ENCODE peak calls at places on chromosome 9, in five cellular contexts. U is NCI-H1417, L is neural progenitor cell, Y is H1, S is stromal cell of bone marrow. K is an unnamed sample.

GRCh38 chr9:124218438-124219289 is 39.1 kb upstream of the NEK6 start:
- DNase-seq in U (no peak), L (no peak), Y (no peak), S (peak), K (peak)

GRCh38 chr9:95771556-95772280 is 103.8 kb upstream of the ERCC6L2 start:
- DNase-seq in U (peak), L (peak), Y (no peak), S (no peak), K (no peak)

GRCh38 chr9:114869845-114870244 is 60.5 kb downstream of the TNFSF8 start:
- DNase-seq in U (peak), L (peak), Y (no peak), S (no peak), K (no peak)

GRCh38 chr9:4927043-4927471 is 58.0 kb upstream of the JAK2 start:
- DNase-seq in U (no peak), L (peak), Y (peak), S (no peak), K (no peak)

GRCh38 chr9:68643901-68644809 is 60.9 kb upstream of the PIP5K1B start:
- DNase-seq in U (peak), L (peak), Y (no peak), S (no peak), K (no peak)

GRCh38 chr9:90459321-90459720 is 183.3 kb downstream of the DIRAS2 start:
- DNase-seq in U (no peak), L (no peak), Y (no peak), S (no peak), K (no peak)

GRCh38 chr9:105438136-105438839 is 9.5 kb upstream of the FSD1L start:
- DNase-seq in U (peak), L (no peak), Y (no peak), S (no peak), K (no peak)

GRCh38 chr9:18493361-18494015 is 19.5 kb downstream of the ADAMTSL1 start:
- DNase-seq in U (peak), L (no peak), Y (no peak), S (peak), K (no peak)

GRCh38 chr9:128001411-128002298 is 20.9 kb upstream of the EEIG1 start:
- DNase-seq in U (no peak), L (peak), Y (no peak), S (peak), K (peak)

GRCh38 chr9:22041792-22042191 is 32.7 kb upstream of the CDKN2B start:
- DNase-seq in U (no peak), L (no peak), Y (no peak), S (no peak), K (peak)

GRCh38 chr9:123647145-123647544 is 282.8 kb downstream of the DENND1A start:
- DNase-seq in U (no peak), L (no peak), Y (no peak), S (no peak), K (no peak)

GRCh38 chr9:95088421-95089161 is 228.9 kb downstream of the FANCC start:
- DNase-seq in U (no peak), L (peak), Y (no peak), S (no peak), K (no peak)

GRCh38 chr9:16680965-16681658 is 189.4 kb downstream of the BNC2 start:
- DNase-seq in U (no peak), L (no peak), Y (no peak), S (peak), K (no peak)

GRCh38 chr9:125820100-125820804 is 73.1 kb downstream of the PBX3 start:
- DNase-seq in U (peak), L (no peak), Y (no peak), S (no peak), K (no peak)

GRCh38 chr9:120532475-120532874 is 47.5 kb downstream of the CDK5RAP2 start:
- DNase-seq in U (no peak), L (no peak), Y (no peak), S (no peak), K (peak)

GRCh38 chr9:101791938-101792337 is 53.5 kb upstream of the GRIN3A start:
- DNase-seq in U (peak), L (peak), Y (peak), S (peak), K (no peak)

GRCh38 chr9:15426019-15426418 is 3.3 kb downstream of the SNAPC3 start:
- DNase-seq in U (no peak), L (no peak), Y (no peak), S (no peak), K (no peak)

GRCh38 chr9:36063804-36064447 is 27.2 kb downstream of the RECK start:
- DNase-seq in U (no peak), L (no peak), Y (no peak), S (peak), K (no peak)

GRCh38 chr9:32525506-32525905 is 490 bp downstream of the RIGI start:
- DNase-seq in U (no peak), L (no peak), Y (no peak), S (no peak), K (peak)

GRCh38 chr9:90659626-90660364 is 17.2 kb upstream of the DIRAS2 start:
- DNase-seq in U (no peak), L (no peak), Y (no peak), S (no peak), K (peak)

GRCh38 chr9:134304712-134305111 is 21.5 kb upstream of the RXRA start:
- DNase-seq in U (peak), L (no peak), Y (no peak), S (no peak), K (no peak)

GRCh38 chr9:93681316-93682154 is 105.2 kb downstream of the PHF2 start:
- DNase-seq in U (peak), L (no peak), Y (no peak), S (no peak), K (no peak)

GRCh38 chr9:74861773-74862172 is 25.9 kb downstream of the TRPM6 start:
- DNase-seq in U (no peak), L (no peak), Y (no peak), S (no peak), K (no peak)

GRCh38 chr9:136147038-136147889 is 28.6 kb upstream of the TMEM250 start:
- DNase-seq in U (no peak), L (no peak), Y (no peak), S (no peak), K (no peak)

GRCh38 chr9:94870793-94871558 is 144.5 kb downstream of the AOPEP start:
- DNase-seq in U (no peak), L (no peak), Y (no peak), S (no peak), K (peak)

GRCh38 chr9:131649646-131650045 is 90.2 kb downstream of the RAPGEF1 start:
- DNase-seq in U (no peak), L (no peak), Y (no peak), S (no peak), K (no peak)

GRCh38 chr9:119366909-119367690 is 2.1 kb downstream of the BRINP1 start:
- DNase-seq in U (no peak), L (no peak), Y (no peak), S (no peak), K (no peak)

GRCh38 chr9:37378613-37379004 is 43.9 kb upstream of the GRHPR start:
- DNase-seq in U (no peak), L (no peak), Y (no peak), S (no peak), K (no peak)

GRCh38 chr9:110131499-110131898 is 76.5 kb downstream of the C9orf152 start:
- DNase-seq in U (no peak), L (peak), Y (no peak), S (no peak), K (peak)

GRCh38 chr9:133428579-133429215 is 6.5 kb downstream of the ADAMTS13 start:
- DNase-seq in U (peak), L (peak), Y (no peak), S (no peak), K (peak)

GRCh38 chr9:29039258-29039657 is 1466.0 kb upstream of the C9orf72 start:
- DNase-seq in U (no peak), L (no peak), Y (no peak), S (peak), K (peak)

GRCh38 chr9:75993434-75993833 is 103.0 kb downstream of the PCSK5 start:
- DNase-seq in U (no peak), L (no peak), Y (no peak), S (peak), K (no peak)

GRCh38 chr9:75604661-75605060 is 285.8 kb upstream of the PCSK5 start:
- DNase-seq in U (no peak), L (no peak), Y (no peak), S (no peak), K (no peak)

GRCh38 chr9:89605181-89606048 is 603 bp downstream of the GADD45G start:
- DNase-seq in U (peak), L (peak), Y (no peak), S (no peak), K (no peak)